ENCODE peak calls at places on chromosomes 6 and 20, in nine cellular contexts. Q, Z, N, V, K, E, C, H and D are unnamed samples.

GRCh38 chr6:74867286-74867685 is 338.6 kb downstream of the COL12A1 start:
- DNase-seq in V (no peak), E (no peak), Q (no peak), K (no peak), H (no peak), C (no peak), N (no peak), Z (no peak), D (no peak)

GRCh38 chr20:38563802-38564431 is 17.1 kb upstream of the ADIG start:
- DNase-seq in K (no peak), N (no peak), Q (no peak), C (no peak), E (no peak), Z (no peak), V (no peak), H (no peak), D (no peak)

GRCh38 chr6:36376742-36377141 is 10.7 kb downstream of the ETV7 start:
- DNase-seq in H (no peak), V (no peak), N (no peak), K (peak; percentile 33), Q (no peak), C (no peak), E (no peak), Z (no peak), D (no peak)

GRCh38 chr6:165321555-165322145 is 12.2 kb upstream of the C6orf118 start:
- DNase-seq in K (no peak), Z (no peak), E (no peak), V (no peak), N (no peak), H (no peak), Q (no peak), C (no peak), D (no peak)

GRCh38 chr6:36938536-36938935 is 16.0 kb upstream of the PI16 start:
- DNase-seq in N (peak; percentile 93), Q (no peak), Z (no peak), V (no peak), E (no peak), C (no peak), K (no peak), H (no peak), D (peak; percentile 98)

GRCh38 chr6:56368484-56368883 is 121.1 kb upstream of the COL21A1 start:
- DNase-seq in H (no peak), K (no peak), Q (no peak), Z (no peak), E (no peak), C (no peak), V (no peak), N (no peak), D (no peak)

GRCh38 chr6:84027340-84028183 is 6.0 kb upstream of the MRAP2 start:
- DNase-seq in N (peak; percentile 30), Z (no peak), H (no peak), V (no peak), C (no peak), E (no peak), Q (peak; percentile 17), K (no peak), D (no peak)

GRCh38 chr6:113318553-113318952 is 538.6 kb upstream of the MARCKS start:
- DNase-seq in Q (no peak), V (no peak), C (no peak), E (no peak), H (no peak), Z (no peak), K (no peak), N (peak; percentile 22), D (no peak)

GRCh38 chr20:12594410-12595130 is 414.2 kb upstream of the SPTLC3 start:
- DNase-seq in V (no peak), K (no peak), H (peak; percentile 39), Z (no peak), Q (no peak), E (peak; percentile 46), C (peak; percentile 11), N (peak; percentile 32), D (peak; percentile 5)

GRCh38 chr6:33822575-33823395 is 19.0 kb upstream of the MLN start:
- DNase-seq in H (peak; percentile 26), K (no peak), Z (no peak), Q (no peak), E (peak; percentile 22), V (peak; percentile 64), N (peak; percentile 25), C (peak; percentile 84), D (peak; percentile 87)

GRCh38 chr6:121533321-121533841 is 97.9 kb downstream of the GJA1 start:
- DNase-seq in C (no peak), V (no peak), K (no peak), N (no peak), H (no peak), Q (no peak), Z (no peak), E (no peak), D (no peak)

GRCh38 chr6:99467509-99468106 is 42.5 kb upstream of the PNISR start:
- DNase-seq in H (peak; percentile 50), C (peak; percentile 25), N (peak; percentile 37), Q (peak; percentile 6), V (no peak), Z (no peak), K (no peak), E (peak; percentile 11), D (no peak)

GRCh38 chr6:36622901-36623546 is 28.9 kb downstream of the SRSF3 start:
- DNase-seq in K (no peak), Z (no peak), N (no peak), Q (no peak), V (no peak), H (no peak), C (no peak), E (no peak), D (no peak)

GRCh38 chr6:41527721-41528408 is 18.3 kb upstream of the FOXP4 start:
- DNase-seq in N (peak; percentile 64), V (no peak), Z (no peak), C (no peak), H (no peak), Q (no peak), K (no peak), E (no peak), D (no peak)

GRCh38 chr20:58755062-58755697 is 62.6 kb downstream of the NPEPL1 start:
- DNase-seq in V (no peak), K (no peak), E (no peak), Q (no peak), Z (no peak), C (no peak), N (no peak), H (no peak), D (no peak)